ENCODE peak calls at places on chromosomes 13 and 19, in seven cellular contexts. P is heart left ventricle, Q is uterus, J is upper lobe of right lung, H is body of pancreas, Z is cardiac muscle cell, F is H9. C is an unnamed sample.

GRCh38 chr19:49879243-49879960 is 1.9 kb downstream of the TBC1D17 start:
- DNase-seq in P (no peak), Q (peak; percentile 24), J (no peak), H (peak; percentile 14), Z (no peak), F (no peak), C (no peak)

GRCh38 chr13:38637576-38637975 is 49.3 kb upstream of the FREM2 start:
- DNase-seq in P (no peak), Q (no peak), J (no peak), H (no peak), Z (no peak), F (no peak), C (no peak)

GRCh38 chr13:49604570-49604969 is 19.2 kb upstream of the RCBTB1 start:
- DNase-seq in P (no peak), Q (no peak), J (no peak), H (peak; percentile 16), Z (no peak), F (no peak), C (no peak)

GRCh38 chr13:113029487-113030258 is 60.7 kb downstream of the MCF2L start:
- DNase-seq in P (no peak), Q (no peak), J (no peak), H (no peak), Z (peak; percentile 63), F (peak; percentile 77), C (no peak)

GRCh38 chr19:46192990-46193650 is 36.4 kb upstream of the IGFL1 start:
- DNase-seq in P (no peak), Q (no peak), J (no peak), H (no peak), Z (no peak), F (no peak), C (peak; percentile 80)

GRCh38 chr19:30371960-30372824 is at the start of gene ZNF536:
- DNase-seq in P (no peak), Q (no peak), J (no peak), H (no peak), Z (no peak), F (no peak), C (no peak)

GRCh38 chr13:79810018-79810417 is 329.1 kb downstream of the NDFIP2 start:
- DNase-seq in P (no peak), Q (no peak), J (no peak), H (no peak), Z (no peak), F (no peak), C (no peak)

GRCh38 chr13:41960700-41961697 is at the start of gene VWA8:
- DNase-seq in P (peak; percentile 84), Q (peak; percentile 66), J (peak; percentile 93), H (peak; percentile 81), Z (peak; percentile 82), F (peak; percentile 87), C (peak; percentile 70)

GRCh38 chr19:14997981-14998380 is 18.3 kb upstream of the SLC1A6 start:
- DNase-seq in P (no peak), Q (no peak), J (no peak), H (no peak), Z (no peak), F (no peak), C (no peak)

GRCh38 chr13:112374271-112374670 is 1.9 kb upstream of the SPACA7 start:
- DNase-seq in P (no peak), Q (no peak), J (no peak), H (no peak), Z (no peak), F (no peak), C (no peak)

GRCh38 chr19:10863107-10863700 is 8.1 kb upstream of the CARM1 start:
- DNase-seq in P (no peak), Q (peak; percentile 42), J (peak; percentile 81), H (peak; percentile 55), Z (peak; percentile 8), F (no peak), C (no peak)

GRCh38 chr13:27953671-27954405 is 15.3 kb downstream of the CDX2 start:
- DNase-seq in P (peak; percentile 63), Q (peak; percentile 23), J (peak; percentile 91), H (peak; percentile 89), Z (peak; percentile 91), F (peak; percentile 88), C (no peak)

DNA sequence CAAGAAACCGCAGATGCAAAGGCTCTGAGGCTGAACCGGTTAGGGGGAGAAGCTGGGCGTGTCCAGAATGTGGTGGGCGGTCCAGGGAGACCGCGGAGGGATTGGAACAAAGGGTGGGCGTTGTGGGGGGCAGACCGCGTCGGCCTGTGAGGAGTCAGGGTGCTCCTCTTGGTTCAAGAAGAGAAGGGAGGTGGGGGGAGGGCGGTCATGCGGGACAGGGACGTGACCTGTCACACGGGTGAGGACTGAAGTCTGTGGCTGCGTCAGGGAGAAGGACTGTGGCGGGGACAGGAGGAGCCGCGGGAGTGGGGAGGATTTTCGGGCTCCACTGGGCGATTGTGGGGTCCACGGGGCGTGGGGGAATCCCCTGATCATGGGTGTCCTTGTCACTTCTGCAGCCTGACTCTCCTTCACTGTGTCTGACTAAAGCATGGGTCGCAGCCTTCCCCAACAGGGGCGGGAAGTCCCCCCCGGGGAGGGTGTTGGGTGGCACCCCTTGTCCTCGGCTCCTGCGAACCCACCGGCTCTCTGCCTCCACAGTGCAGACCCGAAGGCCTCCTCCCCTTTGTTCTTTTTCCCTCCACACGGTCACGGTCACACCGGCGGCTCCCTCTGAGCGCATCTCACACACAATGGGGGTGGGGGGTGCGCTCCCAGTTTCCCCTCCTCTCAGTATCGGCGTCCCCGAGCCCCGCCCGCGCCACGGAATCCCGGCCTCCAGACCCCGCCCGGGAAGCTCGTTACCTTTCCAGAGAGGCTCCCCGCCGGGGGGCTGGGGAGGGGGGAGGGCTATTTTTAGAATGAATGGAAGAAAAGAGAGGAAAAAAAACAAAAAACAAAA is 16.4 kb upstream of the KCNN1 start:
- DNase-seq in P (no peak), Q (no peak), J (no peak), H (no peak), Z (peak; percentile 51), F (peak; percentile 52), C (no peak)
- H3K27me3 ChIP-seq in P (peaks cover 71% of the 10 kb centered on the region), Q (peaks cover 28% of the 10 kb centered on the region), J (peaks cover 64% of the 10 kb centered on the region), H (peaks cover 46% of the 10 kb centered on the region), Z (peaks cover 20% of the 10 kb centered on the region), F (peaks cover 27% of the 10 kb centered on the region), C (peaks cover 44% of the 10 kb centered on the region)

DNA sequence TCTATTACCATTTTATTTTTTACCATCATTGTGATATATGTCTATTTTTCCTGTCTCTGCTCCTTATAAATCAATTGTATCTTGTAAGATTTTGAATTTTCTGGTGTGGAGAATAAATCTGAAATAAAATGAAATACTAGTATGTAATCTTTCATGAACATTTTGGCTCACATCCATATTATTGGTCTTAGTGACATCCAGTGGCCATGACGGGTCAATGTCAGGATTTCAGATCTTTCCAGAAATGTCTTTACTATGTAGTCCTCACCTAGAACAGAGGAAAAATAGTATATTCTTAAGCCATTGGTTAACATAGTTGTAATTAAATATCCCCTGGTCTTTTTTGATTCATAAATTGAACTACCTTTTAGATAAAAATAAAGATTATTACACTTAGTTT is 109.8 kb upstream of the GPC6 start:
- DNase-seq in P (no peak), Q (no peak), J (no peak), H (no peak), Z (no peak), F (no peak), C (no peak)
- TF ChIP-seq CTCF in P (no peak), Q (no peak), J (no peak), H (peak; percentile 2), Z (no peak), F (peak; percentile 58), C (no peak)

DNA sequence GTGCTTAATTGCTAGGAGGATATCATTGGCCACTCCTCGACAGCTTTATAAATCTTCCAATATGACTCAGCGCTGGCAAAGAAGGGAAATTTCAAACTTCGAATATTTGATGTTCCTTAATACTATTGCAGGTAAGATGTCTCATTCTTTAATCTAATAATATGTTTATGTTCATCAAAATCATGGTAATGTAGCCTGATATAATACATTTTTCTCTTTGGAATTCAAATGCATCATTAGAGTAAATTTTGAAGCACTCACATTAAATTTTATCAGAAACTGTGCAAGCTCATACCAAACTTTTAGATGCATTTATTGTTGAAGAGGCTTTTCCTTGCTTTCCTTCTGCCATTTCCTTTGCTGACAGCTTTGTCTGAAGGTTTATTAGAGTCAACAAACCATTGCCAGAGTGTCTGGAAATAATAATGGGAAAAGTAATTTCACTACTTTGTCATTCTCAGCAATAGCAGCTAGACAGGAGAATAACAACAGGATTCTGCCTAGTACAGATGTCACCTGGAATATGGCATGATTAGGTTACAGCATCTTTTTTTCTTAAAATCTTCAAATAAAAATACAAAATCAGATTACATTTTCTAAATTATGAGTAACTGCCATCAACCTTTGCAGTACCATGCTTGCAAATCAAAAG is 78.6 kb upstream of the MAB21L1 start:
- DNase-seq in P (no peak), Q (no peak), J (no peak), H (no peak), Z (no peak), F (no peak), C (no peak)
- H3K27ac ChIP-seq in P (no peak overlapping the region), Q (no peak overlapping the region), J (no peak overlapping the region), H (no peak overlapping the region), Z (no peak overlapping the region), F (no peak overlapping the region), C (no peak overlapping the region)

GRCh38 chr19:47419789-47420188 is 462 bp upstream of the MEIS3 start:
- DNase-seq in P (no peak), Q (no peak), J (peak; percentile 61), H (no peak), Z (no peak), F (no peak), C (no peak)
- H3K27me3 ChIP-seq in P (peaks cover 81% of the 10 kb centered on the region), Q (no peaks in the 10 kb centered on the region), J (peaks cover 63% of the 10 kb centered on the region), H (peaks cover 49% of the 10 kb centered on the region), Z (peaks cover 23% of the 10 kb centered on the region), F (peaks cover 34% of the 10 kb centered on the region), C (peaks cover 35% of the 10 kb centered on the region)

GRCh38 chr19:35466259-35466658 is 18.2 kb downstream of the FFAR2 start:
- DNase-seq in P (no peak), Q (no peak), J (no peak), H (no peak), Z (no peak), F (no peak), C (no peak)
- TF ChIP-seq CTCF in P (no peak), Q (no peak), J (no peak), H (no peak), Z (no peak), F (no peak), C (no peak)

GRCh38 chr13:26310470-26310869 is 56.5 kb downstream of the CDK8 start:
- DNase-seq in P (no peak), Q (no peak), J (no peak), H (no peak), Z (no peak), F (no peak), C (no peak)
- H3K27ac ChIP-seq in P (no peak overlapping the region), Q (no peak overlapping the region), J (no peak overlapping the region), H (no peak overlapping the region), Z (no peak overlapping the region), F (no peak overlapping the region), C (no peak overlapping the region)

GRCh38 chr19:19021115-19021514 is 12.2 kb downstream of the SUGP2 start:
- DNase-seq in P (no peak), Q (no peak), J (no peak), H (no peak), Z (no peak), F (no peak), C (no peak)
- H3K27me3 ChIP-seq in P (no peaks in the 10 kb centered on the region), Q (no peaks in the 10 kb centered on the region), J (no peaks in the 10 kb centered on the region), H (no peaks in the 10 kb centered on the region), Z (no peaks in the 10 kb centered on the region), F (no peaks in the 10 kb centered on the region), C (no peaks in the 10 kb centered on the region)